ENCODE peak calls at places on chromosomes 12 and 14, in five cellular contexts. One of them, this sample, is unnamed.

GRCh38 chr12:40827923-40828592 is 135.8 kb downstream of the CNTN1 start:
- ATAC-seq in aorta: no peak
- ATAC-seq in left cardiac atrium: no peak
- ATAC-seq in naive thymus-derived CD4-positive, alpha-beta T cell: no peak
- ATAC-seq in thoracic aorta: no peak
- ATAC-seq in this sample: no peak

GRCh38 chr12:26848156-26848825 is 15.3 kb upstream of the ITPR2 start:
- ATAC-seq in aorta: no peak
- ATAC-seq in naive thymus-derived CD4-positive, alpha-beta T cell: no peak
- ATAC-seq in left cardiac atrium: no peak
- ATAC-seq in thoracic aorta: no peak
- ATAC-seq in this sample: no peak

GRCh38 chr12:104190151-104190550 is 25.4 kb upstream of the TXNRD1 start:
- ATAC-seq in naive thymus-derived CD4-positive, alpha-beta T cell: no peak
- ATAC-seq in thoracic aorta: no peak
- ATAC-seq in left cardiac atrium: no peak
- ATAC-seq in aorta: no peak
- ATAC-seq in this sample: no peak

GRCh38 chr12:102503056-102503681 is 22.8 kb upstream of the IGF1 start:
- ATAC-seq in thoracic aorta: no peak
- ATAC-seq in left cardiac atrium: no peak
- ATAC-seq in naive thymus-derived CD4-positive, alpha-beta T cell: peak; percentile 74
- ATAC-seq in aorta: no peak
- ATAC-seq in this sample: peak; percentile 86

GRCh38 chr14:96578619-96579018 is 76.4 kb downstream of the PAPOLA start:
- ATAC-seq in naive thymus-derived CD4-positive, alpha-beta T cell: no peak
- ATAC-seq in thoracic aorta: no peak
- ATAC-seq in left cardiac atrium: no peak
- ATAC-seq in aorta: no peak
- ATAC-seq in this sample: no peak

GRCh38 chr12:48788522-48788851 is 402 bp downstream of the ADCY6 start:
- ATAC-seq in naive thymus-derived CD4-positive, alpha-beta T cell: peak; percentile 14
- ATAC-seq in thoracic aorta: no peak
- ATAC-seq in aorta: peak; percentile 19
- ATAC-seq in left cardiac atrium: no peak
- ATAC-seq in this sample: peak; percentile 6

GRCh38 chr14:77325746-77326094 is 4.9 kb downstream of the GSTZ1 start:
- ATAC-seq in thoracic aorta: no peak
- ATAC-seq in aorta: no peak
- ATAC-seq in left cardiac atrium: no peak
- ATAC-seq in naive thymus-derived CD4-positive, alpha-beta T cell: no peak
- ATAC-seq in this sample: no peak

GRCh38 chr12:54208591-54208990 is 19.8 kb upstream of the SMUG1 start:
- ATAC-seq in aorta: no peak
- ATAC-seq in thoracic aorta: no peak
- ATAC-seq in naive thymus-derived CD4-positive, alpha-beta T cell: no peak
- ATAC-seq in left cardiac atrium: no peak
- ATAC-seq in this sample: no peak

GRCh38 chr12:116881325-116881866 is at the start of gene HRK:
- ATAC-seq in aorta: no peak
- ATAC-seq in left cardiac atrium: no peak
- ATAC-seq in thoracic aorta: no peak
- ATAC-seq in naive thymus-derived CD4-positive, alpha-beta T cell: no peak
- ATAC-seq in this sample: no peak

GRCh38 chr14:98174031-98174430 is 1098.0 kb downstream of the BCL11B start:
- ATAC-seq in naive thymus-derived CD4-positive, alpha-beta T cell: peak; percentile 1
- ATAC-seq in aorta: no peak
- ATAC-seq in left cardiac atrium: no peak
- ATAC-seq in thoracic aorta: no peak
- ATAC-seq in this sample: no peak

GRCh38 chr12:26839551-26839950 is 6.6 kb upstream of the ITPR2 start:
- ATAC-seq in thoracic aorta: no peak
- ATAC-seq in aorta: no peak
- ATAC-seq in naive thymus-derived CD4-positive, alpha-beta T cell: no peak
- ATAC-seq in left cardiac atrium: no peak
- ATAC-seq in this sample: no peak

GRCh38 chr12:124438415-124439056 is 128.9 kb downstream of the NCOR2 start:
- ATAC-seq in naive thymus-derived CD4-positive, alpha-beta T cell: no peak
- ATAC-seq in aorta: no peak
- ATAC-seq in thoracic aorta: no peak
- ATAC-seq in left cardiac atrium: no peak
- ATAC-seq in this sample: no peak

GRCh38 chr12:7113389-7113871 is 4.4 kb upstream of the C1RL start:
- ATAC-seq in aorta: peak; percentile 48
- ATAC-seq in naive thymus-derived CD4-positive, alpha-beta T cell: peak; percentile 63
- ATAC-seq in left cardiac atrium: peak; percentile 23
- ATAC-seq in thoracic aorta: no peak
- ATAC-seq in this sample: no peak

GRCh38 chr12:54125950-54126695 is 62.7 kb downstream of the SMUG1 start:
- ATAC-seq in thoracic aorta: peak; percentile 71
- ATAC-seq in left cardiac atrium: peak; percentile 50
- ATAC-seq in aorta: peak; percentile 87
- ATAC-seq in naive thymus-derived CD4-positive, alpha-beta T cell: peak; percentile 24
- ATAC-seq in this sample: peak; percentile 50

GRCh38 chr14:101737414-101738367 is 23.8 kb upstream of the PPP2R5C start:
- ATAC-seq in thoracic aorta: no peak
- ATAC-seq in aorta: no peak
- ATAC-seq in left cardiac atrium: no peak
- ATAC-seq in naive thymus-derived CD4-positive, alpha-beta T cell: peak; percentile 65
- ATAC-seq in this sample: no peak

GRCh38 chr12:58803893-58804292 is 116.4 kb downstream of the LRIG3 start:
- ATAC-seq in left cardiac atrium: peak; percentile 27
- ATAC-seq in aorta: peak; percentile 72
- ATAC-seq in naive thymus-derived CD4-positive, alpha-beta T cell: no peak
- ATAC-seq in thoracic aorta: no peak
- ATAC-seq in this sample: no peak

GRCh38 chr12:124608451-124608870 is 41.0 kb upstream of the NCOR2 start:
- ATAC-seq in left cardiac atrium: no peak
- ATAC-seq in naive thymus-derived CD4-positive, alpha-beta T cell: peak; percentile 37
- ATAC-seq in aorta: no peak
- ATAC-seq in thoracic aorta: no peak
- ATAC-seq in this sample: no peak

GRCh38 chr14:64503434-64504309 is at the start of gene ZBTB25:
- ATAC-seq in thoracic aorta: peak; percentile 63
- ATAC-seq in naive thymus-derived CD4-positive, alpha-beta T cell: peak; percentile 81
- ATAC-seq in aorta: peak; percentile 92
- ATAC-seq in left cardiac atrium: peak; percentile 75
- ATAC-seq in this sample: peak; percentile 84

GRCh38 chr12:94636462-94637085 is 13.8 kb downstream of the TMCC3 start:
- ATAC-seq in left cardiac atrium: no peak
- ATAC-seq in naive thymus-derived CD4-positive, alpha-beta T cell: no peak
- ATAC-seq in thoracic aorta: no peak
- ATAC-seq in aorta: no peak
- ATAC-seq in this sample: no peak

GRCh38 chr12:130526813-130527212 is 189.1 kb downstream of the PIWIL1 start:
- ATAC-seq in thoracic aorta: no peak
- ATAC-seq in aorta: no peak
- ATAC-seq in naive thymus-derived CD4-positive, alpha-beta T cell: no peak
- ATAC-seq in left cardiac atrium: no peak
- ATAC-seq in this sample: no peak

GRCh38 chr14:68520637-68521556 is 272.0 kb downstream of the ZFP36L1 start:
- ATAC-seq in thoracic aorta: no peak
- ATAC-seq in naive thymus-derived CD4-positive, alpha-beta T cell: no peak
- ATAC-seq in aorta: no peak
- ATAC-seq in left cardiac atrium: no peak
- ATAC-seq in this sample: no peak

GRCh38 chr12:62273724-62274380 is 13.6 kb downstream of the USP15 start:
- ATAC-seq in aorta: no peak
- ATAC-seq in left cardiac atrium: no peak
- ATAC-seq in thoracic aorta: no peak
- ATAC-seq in naive thymus-derived CD4-positive, alpha-beta T cell: no peak
- ATAC-seq in this sample: no peak

GRCh38 chr14:95495538-95496025 is 20.9 kb downstream of the SYNE3 start:
- ATAC-seq in aorta: no peak
- ATAC-seq in thoracic aorta: no peak
- ATAC-seq in left cardiac atrium: no peak
- ATAC-seq in naive thymus-derived CD4-positive, alpha-beta T cell: peak; percentile 81
- ATAC-seq in this sample: peak; percentile 96

GRCh38 chr14:23033801-23034497 is 751 bp downstream of the PSMB5 start:
- ATAC-seq in left cardiac atrium: no peak
- ATAC-seq in naive thymus-derived CD4-positive, alpha-beta T cell: no peak
- ATAC-seq in thoracic aorta: no peak
- ATAC-seq in aorta: peak; percentile 4
- ATAC-seq in this sample: peak; percentile 1

GRCh38 chr12:64311877-64312276 is 78.7 kb downstream of the C12orf56 start:
- ATAC-seq in naive thymus-derived CD4-positive, alpha-beta T cell: no peak
- ATAC-seq in aorta: no peak
- ATAC-seq in left cardiac atrium: no peak
- ATAC-seq in thoracic aorta: no peak
- ATAC-seq in this sample: no peak

GRCh38 chr12:97760601-97761000 is 298.0 kb downstream of the RMST start:
- ATAC-seq in thoracic aorta: peak; percentile 53
- ATAC-seq in left cardiac atrium: peak; percentile 67
- ATAC-seq in naive thymus-derived CD4-positive, alpha-beta T cell: no peak
- ATAC-seq in aorta: peak; percentile 56
- ATAC-seq in this sample: no peak

GRCh38 chr12:87150969-87151662 is 878.1 kb downstream of the C12orf50 start:
- ATAC-seq in aorta: no peak
- ATAC-seq in left cardiac atrium: no peak
- ATAC-seq in naive thymus-derived CD4-positive, alpha-beta T cell: no peak
- ATAC-seq in thoracic aorta: no peak
- ATAC-seq in this sample: no peak

GRCh38 chr12:101795786-101796185 is 35.0 kb downstream of the GNPTAB start:
- ATAC-seq in naive thymus-derived CD4-positive, alpha-beta T cell: no peak
- ATAC-seq in aorta: no peak
- ATAC-seq in thoracic aorta: no peak
- ATAC-seq in left cardiac atrium: no peak
- ATAC-seq in this sample: peak; percentile 68

GRCh38 chr12:30764251-30764650 is 9.5 kb upstream of the CAPRIN2 start:
- ATAC-seq in thoracic aorta: no peak
- ATAC-seq in naive thymus-derived CD4-positive, alpha-beta T cell: no peak
- ATAC-seq in aorta: no peak
- ATAC-seq in left cardiac atrium: no peak
- ATAC-seq in this sample: no peak

GRCh38 chr14:93059917-93060545 is 55.7 kb downstream of the ITPK1 start:
- ATAC-seq in aorta: no peak
- ATAC-seq in thoracic aorta: no peak
- ATAC-seq in naive thymus-derived CD4-positive, alpha-beta T cell: no peak
- ATAC-seq in left cardiac atrium: peak; percentile 10
- ATAC-seq in this sample: peak; percentile 42

GRCh38 chr12:47715877-47716548 is 9.3 kb downstream of the ENDOU start:
- ATAC-seq in naive thymus-derived CD4-positive, alpha-beta T cell: no peak
- ATAC-seq in left cardiac atrium: no peak
- ATAC-seq in thoracic aorta: no peak
- ATAC-seq in aorta: peak; percentile 8
- ATAC-seq in this sample: no peak

GRCh38 chr12:123475256-123475703 is 17.3 kb downstream of the SNRNP35 start:
- ATAC-seq in thoracic aorta: no peak
- ATAC-seq in naive thymus-derived CD4-positive, alpha-beta T cell: no peak
- ATAC-seq in left cardiac atrium: no peak
- ATAC-seq in aorta: no peak
- ATAC-seq in this sample: no peak

GRCh38 chr12:39946361-39946948 is 159.4 kb downstream of the SLC2A13 start:
- ATAC-seq in naive thymus-derived CD4-positive, alpha-beta T cell: no peak
- ATAC-seq in thoracic aorta: no peak
- ATAC-seq in left cardiac atrium: no peak
- ATAC-seq in aorta: no peak
- ATAC-seq in this sample: no peak

This sample was measured in stimulated activated memory B cell treated with anti-CD40 and anti-IgM and Interleukin-4, amounts not matched to agents 10 μg/mL and 1 μg/mL and 100 μg/mL, for 72 hours.